ENCODE peak calls at places on chromosome 5, in seven cellular contexts. J, E, N, R, T, H and W are unnamed samples.

GRCh38 chr5:35487255-35488035 is 130.2 kb upstream of the SPEF2 start:
- DNase-seq in J (no peak), E (no peak), N (no peak), R (no peak), T (no peak), H (no peak), W (no peak)

GRCh38 chr5:1666812-1667588 is 132.6 kb downstream of the MRPL36 start:
- DNase-seq in J (no peak), E (no peak), N (no peak), R (peak), T (peak), H (peak), W (peak)

GRCh38 chr5:133287500-133287899 is 235.7 kb downstream of the HSPA4 start:
- DNase-seq in J (peak), E (no peak), N (peak), R (peak), T (peak), H (peak), W (peak)

GRCh38 chr5:95647886-95648860 is 1.6 kb downstream of the RFESD start:
- DNase-seq in J (no peak), E (no peak), N (no peak), R (no peak), T (no peak), H (no peak), W (no peak)

GRCh38 chr5:150197476-150197875 is 7.6 kb downstream of the SLC6A7 start:
- DNase-seq in J (no peak), E (no peak), N (no peak), R (no peak), T (no peak), H (no peak), W (no peak)

GRCh38 chr5:14252793-14253192 is 109.7 kb downstream of the TRIO start:
- DNase-seq in J (no peak), E (no peak), N (no peak), R (no peak), T (no peak), H (no peak), W (no peak)

GRCh38 chr5:61332891-61333350 is 863 bp downstream of the ZSWIM6 start:
- DNase-seq in J (no peak), E (no peak), N (no peak), R (peak), T (peak), H (no peak), W (peak)

GRCh38 chr5:96080557-96080956 is 118.9 kb upstream of the ELL2 start:
- DNase-seq in J (peak), E (no peak), N (peak), R (no peak), T (no peak), H (no peak), W (no peak)

GRCh38 chr5:90475436-90475980 is 844 bp downstream of the POLR3G start:
- DNase-seq in J (no peak), E (no peak), N (no peak), R (no peak), T (no peak), H (no peak), W (no peak)

GRCh38 chr5:153952893-153953292 is 85.8 kb downstream of the FAM114A2 start:
- DNase-seq in J (peak), E (no peak), N (no peak), R (no peak), T (no peak), H (no peak), W (no peak)

GRCh38 chr5:71884926-71885325 is 165.9 kb downstream of the CARTPT start:
- DNase-seq in J (no peak), E (no peak), N (no peak), R (no peak), T (no peak), H (no peak), W (no peak)

GRCh38 chr5:172179032-172179989 is 8.7 kb downstream of the STK10 start:
- DNase-seq in J (no peak), E (no peak), N (peak), R (no peak), T (peak), H (no peak), W (no peak)

GRCh38 chr5:33300209-33300742 is 140.5 kb upstream of the TARS1 start:
- DNase-seq in J (no peak), E (no peak), N (no peak), R (no peak), T (no peak), H (no peak), W (no peak)

GRCh38 chr5:177429248-177430045 is 3.0 kb downstream of the GRK6 start:
- DNase-seq in J (no peak), E (no peak), N (no peak), R (peak), T (peak), H (peak), W (no peak)

GRCh38 chr5:453725-454481 is 10.9 kb downstream of the EXOC3 start:
- DNase-seq in J (no peak), E (no peak), N (no peak), R (no peak), T (no peak), H (no peak), W (no peak)

GRCh38 chr5:178509491-178510057 is 80.6 kb downstream of the COL23A1 start:
- DNase-seq in J (no peak), E (no peak), N (no peak), R (no peak), T (no peak), H (no peak), W (no peak)

GRCh38 chr5:131634666-131634995 is 398 bp downstream of the RAPGEF6 start:
- DNase-seq in J (peak), E (peak), N (peak), R (peak), T (peak), H (peak), W (peak)

GRCh38 chr5:37478086-37478485 is 99.0 kb downstream of the WDR70 start:
- DNase-seq in J (no peak), E (no peak), N (no peak), R (no peak), T (no peak), H (no peak), W (no peak)

GRCh38 chr5:147394273-147394672 is 115.6 kb downstream of the DPYSL3 start:
- DNase-seq in J (no peak), E (no peak), N (no peak), R (no peak), T (no peak), H (no peak), W (no peak)

GRCh38 chr5:29197636-29198035 is 1995.8 kb upstream of the CDH6 start:
- DNase-seq in J (no peak), E (no peak), N (no peak), R (no peak), T (no peak), H (no peak), W (no peak)

GRCh38 chr5:72063219-72063819 is 44.0 kb upstream of the MAP1B start:
- DNase-seq in J (no peak), E (no peak), N (peak), R (no peak), T (no peak), H (no peak), W (no peak)

GRCh38 chr5:88142801-88143692 is 125.6 kb downstream of the TMEM161B start:
- DNase-seq in J (no peak), E (no peak), N (no peak), R (peak), T (no peak), H (no peak), W (no peak)

GRCh38 chr5:10474521-10475075 is 32.9 kb downstream of the ROPN1L start:
- DNase-seq in J (peak), E (no peak), N (no peak), R (no peak), T (no peak), H (no peak), W (no peak)

GRCh38 chr5:136057401-136057951 is 28.7 kb downstream of the TGFBI start:
- DNase-seq in J (no peak), E (no peak), N (peak), R (no peak), T (no peak), H (no peak), W (no peak)

GRCh38 chr5:81819556-81820314 is 68.8 kb upstream of the SSBP2 start:
- DNase-seq in J (no peak), E (no peak), N (peak), R (no peak), T (no peak), H (no peak), W (peak)

GRCh38 chr5:134141346-134142050 is 27.0 kb downstream of the TCF7 start:
- DNase-seq in J (no peak), E (no peak), N (no peak), R (no peak), T (no peak), H (no peak), W (no peak)

GRCh38 chr5:159202151-159202550 is 7.2 kb downstream of the RNF145 start:
- DNase-seq in J (no peak), E (no peak), N (no peak), R (no peak), T (no peak), H (no peak), W (no peak)